ENCODE peak calls at places on chromosomes 5 and 9, in nine cellular contexts. A is tibial nerve, S is iPS-NIHi11, F is AG09319, J is LoVo, X is anterior cingulate cortex, D is prostate gland, P is cardiac muscle cell, V is Kasumi-1. B is an unnamed sample.

GRCh38 chr5:90940227-90940995 is 381.8 kb downstream of the ADGRV1 start:
- DNase-seq in X (no peak), S (peak; percentile 62), F (no peak), J (no peak), V (no peak), A (no peak), D (no peak), P (peak; percentile 65), B (no peak)

GRCh38 chr5:14327624-14328023 is 184.5 kb downstream of the TRIO start:
- DNase-seq in J (no peak), P (no peak), A (no peak), F (no peak), D (no peak), X (no peak), S (no peak), V (no peak), B (no peak)

GRCh38 chr9:97740848-97741821 is 44.0 kb upstream of the XPA start:
- DNase-seq in P (peak; percentile 63), A (no peak), F (no peak), S (peak; percentile 89), D (peak; percentile 60), X (peak; percentile 13), V (no peak), J (no peak), B (peak; percentile 21)

GRCh38 chr9:109705515-109705914 is 74.5 kb upstream of the PALM2AKAP2 start:
- DNase-seq in P (peak; percentile 30), J (no peak), X (no peak), S (no peak), F (peak; percentile 11), V (no peak), A (no peak), D (no peak), B (no peak)

GRCh38 chr9:137224850-137225694 is at the start of gene CYSRT1:
- DNase-seq in V (no peak), J (peak; percentile 37), A (no peak), P (no peak), F (no peak), X (no peak), S (no peak), D (no peak), B (no peak)

GRCh38 chr9:90900130-90900529 is 98.5 kb downstream of the SYK start:
- DNase-seq in X (no peak), D (no peak), P (peak; percentile 63), S (peak; percentile 52), J (no peak), A (no peak), V (no peak), F (no peak), B (peak; percentile 77)

GRCh38 chr5:176538985-176539384 is 1.8 kb upstream of the RNF44 start:
- DNase-seq in D (no peak), V (no peak), F (no peak), S (no peak), J (no peak), P (no peak), X (no peak), A (no peak), B (no peak)

GRCh38 chr9:78017294-78017693 is 14.3 kb downstream of the GNAQ start:
- DNase-seq in X (no peak), P (no peak), V (no peak), A (no peak), S (no peak), D (no peak), J (no peak), F (no peak), B (no peak)

GRCh38 chr5:107651326-107651725 is 19.4 kb downstream of the EFNA5 start:
- DNase-seq in A (no peak), F (no peak), P (no peak), X (no peak), J (no peak), V (no peak), D (no peak), S (peak; percentile 40), B (no peak)

GRCh38 chr9:134059188-134059641 is 8.6 kb downstream of the BRD3 start:
- DNase-seq in P (no peak), V (no peak), A (no peak), J (no peak), D (no peak), X (no peak), F (no peak), S (peak; percentile 6), B (no peak)

GRCh38 chr5:159106569-159107282 is 7.0 kb upstream of the EBF1 start:
- DNase-seq in F (peak; percentile 30), A (peak; percentile 85), S (peak; percentile 82), J (peak; percentile 65), P (peak; percentile 82), D (no peak), X (peak; percentile 24), V (peak; percentile 38), B (peak; percentile 84)

GRCh38 chr9:75152416-75152815 is 64.1 kb downstream of the OSTF1 start:
- DNase-seq in S (no peak), P (no peak), D (no peak), J (no peak), V (no peak), X (no peak), A (no peak), F (no peak), B (no peak)

GRCh38 chr5:179166171-179166885 is 106.2 kb downstream of the ZNF354C start:
- DNase-seq in D (no peak), X (no peak), S (no peak), J (no peak), P (no peak), A (no peak), F (no peak), V (no peak), B (peak; percentile 5)

GRCh38 chr5:172872997-172873491 is 39.0 kb downstream of the ERGIC1 start:
- DNase-seq in D (peak; percentile 70), S (no peak), P (peak; percentile 79), X (peak; percentile 74), V (no peak), J (no peak), F (no peak), A (peak; percentile 71), B (peak; percentile 60)

GRCh38 chr5:126464959-126465358 is 41.8 kb downstream of the GRAMD2B start:
- DNase-seq in X (no peak), P (no peak), J (no peak), S (no peak), A (no peak), F (no peak), D (peak; percentile 44), V (no peak), B (no peak)

GRCh38 chr5:180848878-180849277 is 12.2 kb downstream of the ZFP62 start:
- DNase-seq in X (no peak), P (no peak), V (no peak), A (no peak), D (no peak), J (no peak), F (no peak), S (no peak), B (no peak)

GRCh38 chr5:91189480-91190332 is 193.4 kb downstream of the ARRDC3 start:
- DNase-seq in J (peak; percentile 12), P (no peak), V (no peak), S (no peak), D (no peak), X (no peak), F (peak; percentile 77), A (peak; percentile 31), B (no peak)

GRCh38 chr9:10112070-10112469 is 500.7 kb downstream of the PTPRD start:
- DNase-seq in F (no peak), V (no peak), J (no peak), D (no peak), X (no peak), P (no peak), S (no peak), A (no peak), B (no peak)

GRCh38 chr5:151155149-151155776 is 2.3 kb downstream of the ANXA6 start:
- DNase-seq in A (no peak), X (no peak), J (no peak), S (no peak), F (no peak), V (peak; percentile 85), P (no peak), D (no peak), B (no peak)

GRCh38 chr5:180060192-180060591 is 11.4 kb downstream of the RNF130 start:
- DNase-seq in F (no peak), A (no peak), P (no peak), X (no peak), J (no peak), D (no peak), S (no peak), V (no peak), B (no peak)

GRCh38 chr5:64972591-64972990 is 203.9 kb downstream of the CWC27 start:
- DNase-seq in J (no peak), F (no peak), A (no peak), P (no peak), D (no peak), S (no peak), V (no peak), X (no peak), B (no peak)

GRCh38 chr5:109485030-109485429 is 75.3 kb upstream of the PJA2 start:
- DNase-seq in F (no peak), X (peak; percentile 14), V (no peak), J (peak; percentile 78), P (peak; percentile 58), D (peak; percentile 64), S (no peak), A (peak; percentile 61), B (peak; percentile 8)

B was measured in cerebellum.